ENCODE peak calls at places on chromosomes 3 and 15, in six cellular contexts. One of them, this sample, is unnamed.

GRCh38 chr3:58535531-58536500 is 1.2 kb downstream of the ACOX2 start:
- DNase-seq in GF-D8: peak; percentile 17
- DNase-seq in GM03348: peak; percentile 2
- DNase-seq in dermis blood vessel endothelial cell: peak; percentile 68
- DNase-seq in SK-N-MC: no peak
- DNase-seq in NCI-H510A treated with DMSO at 0.1 percent for 48 hours: peak; percentile 3
- DNase-seq in this sample: no peak

GRCh38 chr3:52422669-52423068 is 22.2 kb downstream of the SEMA3G start:
- DNase-seq in NCI-H510A treated with DMSO at 0.1 percent for 48 hours: no peak
- DNase-seq in GM03348: no peak
- DNase-seq in GF-D8: no peak
- DNase-seq in SK-N-MC: no peak
- DNase-seq in dermis blood vessel endothelial cell: no peak
- DNase-seq in this sample: no peak

GRCh38 chr3:119769394-119770149 is 12.3 kb upstream of the NR1I2 start:
- DNase-seq in GM03348: no peak
- DNase-seq in SK-N-MC: no peak
- DNase-seq in NCI-H510A treated with DMSO at 0.1 percent for 48 hours: peak; percentile 34
- DNase-seq in GF-D8: no peak
- DNase-seq in dermis blood vessel endothelial cell: peak; percentile 97
- DNase-seq in this sample: no peak

GRCh38 chr15:90479656-90480055 is 50.1 kb upstream of the CRTC3 start:
- DNase-seq in NCI-H510A treated with DMSO at 0.1 percent for 48 hours: no peak
- DNase-seq in GM03348: peak; percentile 11
- DNase-seq in dermis blood vessel endothelial cell: no peak
- DNase-seq in GF-D8: no peak
- DNase-seq in SK-N-MC: no peak
- DNase-seq in this sample: no peak

GRCh38 chr3:169337541-169337940 is 326.0 kb downstream of the MECOM start:
- DNase-seq in NCI-H510A treated with DMSO at 0.1 percent for 48 hours: no peak
- DNase-seq in GM03348: no peak
- DNase-seq in dermis blood vessel endothelial cell: peak; percentile 19
- DNase-seq in GF-D8: no peak
- DNase-seq in SK-N-MC: no peak
- DNase-seq in this sample: no peak

GRCh38 chr3:76866729-76867461 is 173.0 kb upstream of the ROBO2 start:
- DNase-seq in GF-D8: no peak
- DNase-seq in NCI-H510A treated with DMSO at 0.1 percent for 48 hours: no peak
- DNase-seq in dermis blood vessel endothelial cell: no peak
- DNase-seq in SK-N-MC: no peak
- DNase-seq in GM03348: no peak
- DNase-seq in this sample: no peak

GRCh38 chr3:85164446-85164845 is 205.7 kb downstream of the CADM2 start:
- DNase-seq in NCI-H510A treated with DMSO at 0.1 percent for 48 hours: no peak
- DNase-seq in SK-N-MC: no peak
- DNase-seq in dermis blood vessel endothelial cell: no peak
- DNase-seq in GF-D8: no peak
- DNase-seq in GM03348: no peak
- DNase-seq in this sample: no peak

GRCh38 chr15:41689834-41690233 is 29.6 kb downstream of the MGA start:
- DNase-seq in dermis blood vessel endothelial cell: no peak
- DNase-seq in NCI-H510A treated with DMSO at 0.1 percent for 48 hours: no peak
- DNase-seq in GF-D8: peak; percentile 21
- DNase-seq in GM03348: no peak
- DNase-seq in SK-N-MC: no peak
- DNase-seq in this sample: no peak

GRCh38 chr3:172659246-172660002 is 51.4 kb downstream of the NCEH1 start:
- DNase-seq in SK-N-MC: no peak
- DNase-seq in GF-D8: no peak
- DNase-seq in dermis blood vessel endothelial cell: no peak
- DNase-seq in GM03348: no peak
- DNase-seq in NCI-H510A treated with DMSO at 0.1 percent for 48 hours: no peak
- DNase-seq in this sample: no peak

GRCh38 chr3:185519021-185519420 is 20.2 kb upstream of the TMEM41A start:
- DNase-seq in GM03348: no peak
- DNase-seq in GF-D8: no peak
- DNase-seq in dermis blood vessel endothelial cell: no peak
- DNase-seq in NCI-H510A treated with DMSO at 0.1 percent for 48 hours: peak; percentile 5
- DNase-seq in SK-N-MC: no peak
- DNase-seq in this sample: no peak

GRCh38 chr15:48385431-48385830 is 54.2 kb downstream of the DUT start:
- DNase-seq in GM03348: peak; percentile 81
- DNase-seq in SK-N-MC: no peak
- DNase-seq in dermis blood vessel endothelial cell: peak; percentile 76
- DNase-seq in GF-D8: no peak
- DNase-seq in NCI-H510A treated with DMSO at 0.1 percent for 48 hours: no peak
- DNase-seq in this sample: no peak

GRCh38 chr15:68096099-68096498 is 42.0 kb downstream of the PIAS1 start:
- DNase-seq in GF-D8: no peak
- DNase-seq in GM03348: no peak
- DNase-seq in dermis blood vessel endothelial cell: no peak
- DNase-seq in NCI-H510A treated with DMSO at 0.1 percent for 48 hours: no peak
- DNase-seq in SK-N-MC: no peak
- DNase-seq in this sample: no peak

GRCh38 chr3:182812123-182812522 is 18.8 kb downstream of the ATP11B start:
- DNase-seq in GM03348: no peak
- DNase-seq in dermis blood vessel endothelial cell: no peak
- DNase-seq in SK-N-MC: no peak
- DNase-seq in GF-D8: no peak
- DNase-seq in NCI-H510A treated with DMSO at 0.1 percent for 48 hours: no peak
- DNase-seq in this sample: no peak

GRCh38 chr3:11719406-11720219 is 75.9 kb upstream of the VGLL4 start:
- DNase-seq in NCI-H510A treated with DMSO at 0.1 percent for 48 hours: peak; percentile 65
- DNase-seq in SK-N-MC: no peak
- DNase-seq in GF-D8: peak; percentile 14
- DNase-seq in GM03348: peak; percentile 97
- DNase-seq in dermis blood vessel endothelial cell: peak; percentile 77
- DNase-seq in this sample: peak; percentile 54

GRCh38 chr3:114539525-114539924 is 245.7 kb downstream of the TIGIT start:
- DNase-seq in GM03348: no peak
- DNase-seq in dermis blood vessel endothelial cell: no peak
- DNase-seq in GF-D8: no peak
- DNase-seq in SK-N-MC: no peak
- DNase-seq in NCI-H510A treated with DMSO at 0.1 percent for 48 hours: no peak
- DNase-seq in this sample: no peak

GRCh38 chr15:40458495-40459371 is 12.1 kb upstream of the CHST14 start:
- DNase-seq in NCI-H510A treated with DMSO at 0.1 percent for 48 hours: no peak
- DNase-seq in SK-N-MC: no peak
- DNase-seq in GM03348: no peak
- DNase-seq in dermis blood vessel endothelial cell: no peak
- DNase-seq in GF-D8: no peak
- DNase-seq in this sample: no peak

GRCh38 chr15:64571857-64572291 is 111.5 kb downstream of the ZNF609 start:
- DNase-seq in NCI-H510A treated with DMSO at 0.1 percent for 48 hours: no peak
- DNase-seq in SK-N-MC: no peak
- DNase-seq in dermis blood vessel endothelial cell: peak; percentile 62
- DNase-seq in GM03348: no peak
- DNase-seq in GF-D8: peak; percentile 87
- DNase-seq in this sample: no peak

GRCh38 chr3:11562277-11562881 is 81.3 kb downstream of the VGLL4 start:
- DNase-seq in SK-N-MC: no peak
- DNase-seq in NCI-H510A treated with DMSO at 0.1 percent for 48 hours: no peak
- DNase-seq in dermis blood vessel endothelial cell: no peak
- DNase-seq in GM03348: no peak
- DNase-seq in GF-D8: no peak
- DNase-seq in this sample: no peak

GRCh38 chr3:25604107-25604805 is 60.5 kb downstream of the TOP2B start:
- DNase-seq in SK-N-MC: no peak
- DNase-seq in NCI-H510A treated with DMSO at 0.1 percent for 48 hours: no peak
- DNase-seq in GM03348: peak; percentile 74
- DNase-seq in dermis blood vessel endothelial cell: no peak
- DNase-seq in GF-D8: peak; percentile 62
- DNase-seq in this sample: no peak

GRCh38 chr3:70606018-70606417 is 293.6 kb upstream of the MDFIC2 start:
- DNase-seq in NCI-H510A treated with DMSO at 0.1 percent for 48 hours: no peak
- DNase-seq in SK-N-MC: no peak
- DNase-seq in GF-D8: no peak
- DNase-seq in GM03348: no peak
- DNase-seq in dermis blood vessel endothelial cell: peak; percentile 3
- DNase-seq in this sample: no peak

GRCh38 chr15:66092053-66092976 is 161.2 kb downstream of the MEGF11 start:
- DNase-seq in NCI-H510A treated with DMSO at 0.1 percent for 48 hours: no peak
- DNase-seq in GF-D8: no peak
- DNase-seq in SK-N-MC: no peak
- DNase-seq in dermis blood vessel endothelial cell: no peak
- DNase-seq in GM03348: no peak
- DNase-seq in this sample: no peak

GRCh38 chr3:128805771-128806170 is 73.6 kb upstream of the ACAD9 start:
- DNase-seq in NCI-H510A treated with DMSO at 0.1 percent for 48 hours: no peak
- DNase-seq in dermis blood vessel endothelial cell: peak; percentile 78
- DNase-seq in SK-N-MC: no peak
- DNase-seq in GM03348: no peak
- DNase-seq in GF-D8: no peak
- DNase-seq in this sample: no peak

GRCh38 chr3:107110596-107111305 is 266.5 kb upstream of the CCDC54 start:
- DNase-seq in GF-D8: no peak
- DNase-seq in SK-N-MC: no peak
- DNase-seq in NCI-H510A treated with DMSO at 0.1 percent for 48 hours: no peak
- DNase-seq in dermis blood vessel endothelial cell: no peak
- DNase-seq in GM03348: no peak
- DNase-seq in this sample: no peak

GRCh38 chr3:88057650-88058321 is 1.0 kb downstream of the CGGBP1 start:
- DNase-seq in dermis blood vessel endothelial cell: peak; percentile 44
- DNase-seq in GF-D8: no peak
- DNase-seq in SK-N-MC: no peak
- DNase-seq in GM03348: peak; percentile 9
- DNase-seq in NCI-H510A treated with DMSO at 0.1 percent for 48 hours: no peak
- DNase-seq in this sample: peak; percentile 46

GRCh38 chr15:48025118-48025517 is 95.7 kb upstream of the SLC24A5 start:
- DNase-seq in dermis blood vessel endothelial cell: peak; percentile 16
- DNase-seq in GF-D8: no peak
- DNase-seq in GM03348: no peak
- DNase-seq in NCI-H510A treated with DMSO at 0.1 percent for 48 hours: no peak
- DNase-seq in SK-N-MC: no peak
- DNase-seq in this sample: no peak

GRCh38 chr15:43376017-43376705 is 5.3 kb downstream of the TUBGCP4 start:
- DNase-seq in SK-N-MC: no peak
- DNase-seq in GM03348: peak; percentile 57
- DNase-seq in dermis blood vessel endothelial cell: peak; percentile 62
- DNase-seq in NCI-H510A treated with DMSO at 0.1 percent for 48 hours: peak; percentile 29
- DNase-seq in GF-D8: no peak
- DNase-seq in this sample: peak; percentile 36

GRCh38 chr15:94395626-94396025 is 164.3 kb downstream of the MCTP2 start:
- DNase-seq in dermis blood vessel endothelial cell: no peak
- DNase-seq in GF-D8: no peak
- DNase-seq in NCI-H510A treated with DMSO at 0.1 percent for 48 hours: no peak
- DNase-seq in SK-N-MC: no peak
- DNase-seq in GM03348: no peak
- DNase-seq in this sample: no peak

GRCh38 chr15:81254277-81255265 is 57.9 kb downstream of the IL16 start:
- DNase-seq in NCI-H510A treated with DMSO at 0.1 percent for 48 hours: no peak
- DNase-seq in GM03348: no peak
- DNase-seq in GF-D8: no peak
- DNase-seq in dermis blood vessel endothelial cell: no peak
- DNase-seq in SK-N-MC: no peak
- DNase-seq in this sample: no peak

GRCh38 chr3:154143873-154144272 is 22.7 kb downstream of the ARHGEF26 start:
- DNase-seq in GF-D8: no peak
- DNase-seq in GM03348: no peak
- DNase-seq in SK-N-MC: no peak
- DNase-seq in dermis blood vessel endothelial cell: no peak
- DNase-seq in NCI-H510A treated with DMSO at 0.1 percent for 48 hours: no peak
- DNase-seq in this sample: no peak

GRCh38 chr3:65685621-65686020 is 353.1 kb downstream of the MAGI1 start:
- DNase-seq in GF-D8: no peak
- DNase-seq in GM03348: peak; percentile 12
- DNase-seq in NCI-H510A treated with DMSO at 0.1 percent for 48 hours: no peak
- DNase-seq in dermis blood vessel endothelial cell: peak; percentile 36
- DNase-seq in SK-N-MC: no peak
- DNase-seq in this sample: no peak